ENCODE peak calls at places on chromosomes 5 and 9, in nine cellular contexts. One of them, this sample, is unnamed.

GRCh38 chr9:136943291-136944093 is 1.0 kb downstream of the FBXW5 start:
- DNase-seq in DMS79 treated with DMSO at 0.1 percent for 48 hours: no peak
- DNase-seq in aorta: peak; percentile 85
- DNase-seq in MV-4-11: no peak
- DNase-seq in nucleus accumbens: no peak
- DNase-seq in lung microvascular endothelial cell: peak; percentile 65
- DNase-seq in substantia nigra: no peak
- DNase-seq in skeletal muscle cell: no peak
- DNase-seq in fibroblast of the conjunctiva: no peak
- DNase-seq in this sample: peak; percentile 4

GRCh38 chr9:128022886-128023285 is 42.1 kb upstream of the EEIG1 start:
- DNase-seq in lung microvascular endothelial cell: peak; percentile 32
- DNase-seq in skeletal muscle cell: no peak
- DNase-seq in nucleus accumbens: no peak
- DNase-seq in MV-4-11: peak; percentile 19
- DNase-seq in aorta: no peak
- DNase-seq in fibroblast of the conjunctiva: no peak
- DNase-seq in DMS79 treated with DMSO at 0.1 percent for 48 hours: no peak
- DNase-seq in substantia nigra: no peak
- DNase-seq in this sample: no peak

GRCh38 chr9:115524467-115525059 is 406.6 kb upstream of the TNC start:
- DNase-seq in skeletal muscle cell: no peak
- DNase-seq in DMS79 treated with DMSO at 0.1 percent for 48 hours: peak; percentile 25
- DNase-seq in aorta: no peak
- DNase-seq in substantia nigra: no peak
- DNase-seq in fibroblast of the conjunctiva: peak; percentile 37
- DNase-seq in lung microvascular endothelial cell: peak; percentile 7
- DNase-seq in nucleus accumbens: peak; percentile 24
- DNase-seq in MV-4-11: peak; percentile 15
- DNase-seq in this sample: peak; percentile 65

GRCh38 chr5:169767938-169768337 is 130.9 kb downstream of the DOCK2 start:
- DNase-seq in MV-4-11: no peak
- DNase-seq in DMS79 treated with DMSO at 0.1 percent for 48 hours: no peak
- DNase-seq in substantia nigra: no peak
- DNase-seq in fibroblast of the conjunctiva: no peak
- DNase-seq in nucleus accumbens: no peak
- DNase-seq in aorta: no peak
- DNase-seq in lung microvascular endothelial cell: no peak
- DNase-seq in skeletal muscle cell: no peak
- DNase-seq in this sample: no peak

GRCh38 chr5:75089137-75089536 is 36.8 kb upstream of the GCNT4 start:
- DNase-seq in aorta: no peak
- DNase-seq in nucleus accumbens: no peak
- DNase-seq in fibroblast of the conjunctiva: no peak
- DNase-seq in substantia nigra: no peak
- DNase-seq in skeletal muscle cell: no peak
- DNase-seq in lung microvascular endothelial cell: no peak
- DNase-seq in DMS79 treated with DMSO at 0.1 percent for 48 hours: no peak
- DNase-seq in MV-4-11: no peak
- DNase-seq in this sample: no peak

GRCh38 chr5:139745800-139746690 is 49.6 kb upstream of the PSD2 start:
- DNase-seq in substantia nigra: peak; percentile 63
- DNase-seq in MV-4-11: peak; percentile 21
- DNase-seq in lung microvascular endothelial cell: peak; percentile 66
- DNase-seq in skeletal muscle cell: peak; percentile 72
- DNase-seq in aorta: peak; percentile 87
- DNase-seq in nucleus accumbens: peak; percentile 72
- DNase-seq in fibroblast of the conjunctiva: peak; percentile 50
- DNase-seq in DMS79 treated with DMSO at 0.1 percent for 48 hours: peak; percentile 62
- DNase-seq in this sample: peak; percentile 62

GRCh38 chr9:83937861-83938455 is 16.7 kb upstream of the KIF27 start:
- DNase-seq in nucleus accumbens: no peak
- DNase-seq in substantia nigra: no peak
- DNase-seq in skeletal muscle cell: no peak
- DNase-seq in MV-4-11: peak; percentile 53
- DNase-seq in lung microvascular endothelial cell: peak; percentile 76
- DNase-seq in DMS79 treated with DMSO at 0.1 percent for 48 hours: peak; percentile 14
- DNase-seq in fibroblast of the conjunctiva: no peak
- DNase-seq in aorta: no peak
- DNase-seq in this sample: no peak

GRCh38 chr5:79713727-79714126 is 24.1 kb downstream of the CMYA5 start:
- DNase-seq in substantia nigra: no peak
- DNase-seq in DMS79 treated with DMSO at 0.1 percent for 48 hours: no peak
- DNase-seq in aorta: no peak
- DNase-seq in lung microvascular endothelial cell: no peak
- DNase-seq in MV-4-11: no peak
- DNase-seq in nucleus accumbens: no peak
- DNase-seq in fibroblast of the conjunctiva: no peak
- DNase-seq in skeletal muscle cell: no peak
- DNase-seq in this sample: no peak

GRCh38 chr9:14910178-14910805 is at the start of gene FREM1:
- DNase-seq in skeletal muscle cell: peak; percentile 47
- DNase-seq in aorta: peak; percentile 74
- DNase-seq in substantia nigra: peak; percentile 21
- DNase-seq in DMS79 treated with DMSO at 0.1 percent for 48 hours: peak; percentile 63
- DNase-seq in nucleus accumbens: no peak
- DNase-seq in fibroblast of the conjunctiva: peak; percentile 20
- DNase-seq in lung microvascular endothelial cell: no peak
- DNase-seq in MV-4-11: no peak
- DNase-seq in this sample: no peak

GRCh38 chr5:179243333-179243732 is 101.9 kb downstream of the ADAMTS2 start:
- DNase-seq in nucleus accumbens: peak; percentile 75
- DNase-seq in substantia nigra: no peak
- DNase-seq in lung microvascular endothelial cell: no peak
- DNase-seq in aorta: no peak
- DNase-seq in MV-4-11: no peak
- DNase-seq in fibroblast of the conjunctiva: peak; percentile 61
- DNase-seq in skeletal muscle cell: peak; percentile 44
- DNase-seq in DMS79 treated with DMSO at 0.1 percent for 48 hours: no peak
- DNase-seq in this sample: peak; percentile 62

GRCh38 chr9:95623614-95624013 is 106.8 kb upstream of the PTCH1 start:
- DNase-seq in lung microvascular endothelial cell: no peak
- DNase-seq in skeletal muscle cell: no peak
- DNase-seq in substantia nigra: no peak
- DNase-seq in nucleus accumbens: no peak
- DNase-seq in DMS79 treated with DMSO at 0.1 percent for 48 hours: no peak
- DNase-seq in fibroblast of the conjunctiva: no peak
- DNase-seq in aorta: no peak
- DNase-seq in MV-4-11: no peak
- DNase-seq in this sample: no peak

GRCh38 chr5:76081811-76082783 is 1.1 kb upstream of the SV2C start:
- DNase-seq in fibroblast of the conjunctiva: no peak
- DNase-seq in lung microvascular endothelial cell: no peak
- DNase-seq in aorta: peak; percentile 57
- DNase-seq in nucleus accumbens: peak; percentile 10
- DNase-seq in skeletal muscle cell: no peak
- DNase-seq in substantia nigra: no peak
- DNase-seq in DMS79 treated with DMSO at 0.1 percent for 48 hours: no peak
- DNase-seq in MV-4-11: no peak
- DNase-seq in this sample: no peak

GRCh38 chr5:172840778-172841154 is 6.7 kb downstream of the ERGIC1 start:
- DNase-seq in skeletal muscle cell: no peak
- DNase-seq in substantia nigra: no peak
- DNase-seq in DMS79 treated with DMSO at 0.1 percent for 48 hours: no peak
- DNase-seq in aorta: no peak
- DNase-seq in fibroblast of the conjunctiva: no peak
- DNase-seq in nucleus accumbens: no peak
- DNase-seq in MV-4-11: no peak
- DNase-seq in lung microvascular endothelial cell: no peak
- DNase-seq in this sample: no peak

GRCh38 chr9:34568783-34569182 is 20.7 kb downstream of the CNTFR start:
- DNase-seq in fibroblast of the conjunctiva: no peak
- DNase-seq in MV-4-11: no peak
- DNase-seq in aorta: no peak
- DNase-seq in DMS79 treated with DMSO at 0.1 percent for 48 hours: no peak
- DNase-seq in substantia nigra: no peak
- DNase-seq in skeletal muscle cell: no peak
- DNase-seq in lung microvascular endothelial cell: no peak
- DNase-seq in nucleus accumbens: no peak
- DNase-seq in this sample: no peak

GRCh38 chr5:139283252-139284166 is 10.0 kb upstream of the MATR3 start:
- DNase-seq in nucleus accumbens: no peak
- DNase-seq in fibroblast of the conjunctiva: no peak
- DNase-seq in aorta: no peak
- DNase-seq in lung microvascular endothelial cell: no peak
- DNase-seq in DMS79 treated with DMSO at 0.1 percent for 48 hours: no peak
- DNase-seq in skeletal muscle cell: no peak
- DNase-seq in substantia nigra: no peak
- DNase-seq in MV-4-11: no peak
- DNase-seq in this sample: no peak